ENCODE peak calls at places on chromosomes 4 and X, in five cellular contexts. T, J, G, N and I are unnamed samples.

GRCh38 chr4:145734051-145734450 is 54.1 kb downstream of the C4orf51 start:
- DNase-seq in N (no peak), T (no peak), J (peak), G (no peak), I (peak)

GRCh38 chr4:107683873-107684272 is 36.2 kb downstream of the PAPSS1 start:
- DNase-seq in T (no peak), G (no peak), J (no peak), N (no peak), I (no peak)

GRCh38 chr4:40423735-40424134 is 88.6 kb downstream of the CHRNA9 start:
- DNase-seq in G (no peak), T (no peak), J (peak), N (no peak), I (peak)

GRCh38 chr4:150316332-150317205 is 238.3 kb downstream of the DCLK2 start:
- DNase-seq in J (peak), T (no peak), G (no peak), N (no peak), I (peak)

GRCh38 chr4:153111426-153112070 is 92.7 kb upstream of the TRIM2 start:
- DNase-seq in J (no peak), G (no peak), N (no peak), T (peak), I (no peak)

GRCh38 chrX:129650821-129651510 is 3.8 kb downstream of the APLN start:
- DNase-seq in N (no peak), G (no peak), J (no peak), T (peak), I (no peak)

GRCh38 chrX:144006811-144007210 is 122.9 kb downstream of the UBE2NL start:
- DNase-seq in J (peak), T (no peak), G (peak), N (no peak), I (peak)

GRCh38 chrX:3963980-3964379 is 250.5 kb upstream of the PRKX start:
- DNase-seq in T (no peak), J (no peak), N (no peak), G (no peak), I (no peak)

GRCh38 chr4:36056128-36056527 is 188.2 kb downstream of the ARAP2 start:
- DNase-seq in J (no peak), N (no peak), G (no peak), T (no peak), I (no peak)

GRCh38 chr4:61374612-61374920 is 174.4 kb downstream of the ADGRL3 start:
- DNase-seq in J (peak), G (peak), T (no peak), N (no peak), I (peak)

DNA sequence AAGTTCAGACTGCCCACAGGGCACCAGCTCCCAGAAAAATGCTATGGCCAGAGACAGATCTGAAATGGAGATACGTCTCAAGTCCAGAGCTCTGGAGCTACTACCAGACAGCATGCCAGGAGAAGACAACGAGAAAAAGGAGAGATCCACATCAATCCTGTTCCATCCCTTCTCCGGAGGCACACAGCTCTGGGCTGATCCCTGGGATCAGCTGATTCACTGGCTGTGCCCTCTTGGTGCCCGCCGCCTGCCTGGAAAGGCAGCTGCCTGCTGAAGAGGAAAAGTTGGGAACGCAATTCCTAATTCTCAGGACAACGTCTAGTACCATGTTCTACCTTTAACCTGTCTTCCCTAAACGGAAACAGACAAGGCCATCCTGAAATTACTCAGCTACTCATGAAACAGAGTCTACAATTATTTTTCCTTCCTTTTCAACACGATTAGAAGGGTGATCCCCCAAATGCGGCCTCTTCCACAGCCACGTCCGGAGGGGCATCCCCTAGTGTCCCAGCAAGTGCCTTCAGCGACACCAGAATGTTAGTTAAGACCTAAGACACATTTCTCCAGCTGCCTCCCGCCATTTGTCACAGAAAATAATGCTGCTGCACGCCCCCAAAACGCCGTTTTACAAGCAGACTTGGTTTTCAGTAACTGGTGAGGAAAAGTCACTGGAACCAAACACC is 2.4 kb downstream of the ZFYVE28 start:
- DNase-seq in T (no peak), J (no peak), G (no peak), N (no peak), I (no peak)
- H3K4me3 ChIP-seq in T (peak), J (peak), G (peak), N (no peak), I (peak)

DNA sequence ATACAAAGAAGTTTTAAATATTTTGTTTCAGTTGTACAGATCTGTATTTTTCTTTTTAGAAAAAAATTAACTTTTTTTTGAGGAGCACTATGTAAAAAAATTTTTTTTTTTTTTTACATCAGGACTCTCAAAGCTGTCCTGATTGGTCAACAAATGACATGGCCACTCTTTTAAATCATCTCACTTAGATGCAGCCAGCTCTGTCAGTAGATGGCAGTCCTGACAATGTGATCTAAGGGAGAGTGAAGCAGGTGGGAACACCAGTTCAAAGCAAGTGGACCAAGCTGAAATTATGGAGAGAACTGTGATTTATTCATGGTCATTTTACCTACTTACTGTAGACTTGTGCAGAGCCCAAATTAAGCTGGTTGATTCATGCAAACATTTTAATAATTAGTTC is 174.6 kb upstream of the GPRIN3 start:
- DNase-seq in G (no peak), N (no peak), J (peak), T (no peak), I (peak)
- TF ChIP-seq CTCF in G (peak), N (no peak), J (peak), T (no peak), I (peak)

GRCh38 chr4:122784261-122784660 is 42.4 kb upstream of the FGF2 start:
- DNase-seq in G (no peak), N (no peak), J (no peak), T (no peak), I (peak)
- H3K4me3 ChIP-seq in G (no peak), N (no peak), J (no peak), T (no peak), I (no peak)

GRCh38 chr4:167117273-167117672 is 117.0 kb downstream of the SPOCK3 start:
- DNase-seq in G (no peak), J (no peak), N (no peak), T (no peak), I (no peak)
- TF ChIP-seq CTCF in G (no peak), J (no peak), N (no peak), T (no peak), I (no peak)